ENCODE peak calls at places on chromosomes 3 and 15, in nine cellular contexts. E, G, W, K, Q, Z, P, R and S are unnamed samples.

GRCh38 chr3:122941233-122942206 is 86.0 kb downstream of the SEMA5B start:
- DNase-seq in Q (no peak), G (peak), R (peak), Z (no peak), W (no peak), P (no peak), E (peak), K (peak), S (peak)

GRCh38 chr3:170633573-170633972 is 47.7 kb upstream of the SLC7A14 start:
- DNase-seq in K (no peak), P (no peak), G (no peak), E (no peak), Z (no peak), R (no peak), W (no peak), Q (no peak), S (no peak)

GRCh38 chr3:157502916-157503620 is at the start of gene VEPH1:
- DNase-seq in Z (no peak), P (no peak), E (no peak), Q (no peak), R (no peak), W (no peak), K (peak), G (peak), S (no peak)

GRCh38 chr3:107668398-107668797 is 145.6 kb downstream of the BBX start:
- DNase-seq in G (no peak), W (no peak), R (no peak), P (no peak), E (no peak), Z (no peak), K (no peak), Q (no peak), S (no peak)

GRCh38 chr3:49469037-49469875 is 811 bp upstream of the DAG1 start:
- DNase-seq in Z (peak), E (no peak), P (peak), W (peak), R (no peak), Q (peak), K (peak), G (peak), S (peak)

GRCh38 chr3:196835081-196835480 is 32.6 kb upstream of the SENP5 start:
- DNase-seq in Q (no peak), P (no peak), G (no peak), Z (no peak), K (no peak), E (no peak), W (no peak), R (no peak), S (no peak)

GRCh38 chr3:64355473-64355872 is 130.2 kb upstream of the PRICKLE2 start:
- DNase-seq in G (peak), W (no peak), P (peak), R (no peak), E (no peak), K (peak), Q (no peak), Z (no peak), S (peak)

GRCh38 chr3:27880969-27881892 is 159.1 kb upstream of the EOMES start:
- DNase-seq in W (no peak), K (no peak), G (no peak), Z (no peak), R (peak), Q (no peak), P (no peak), E (peak), S (no peak)

GRCh38 chr3:182726258-182727142 is 66.8 kb upstream of the ATP11B start:
- DNase-seq in Z (no peak), P (no peak), Q (no peak), G (no peak), W (no peak), K (no peak), R (no peak), E (no peak), S (no peak)

GRCh38 chr3:8885806-8886205 is 77.5 kb downstream of the RAD18 start:
- DNase-seq in Q (no peak), K (peak), G (no peak), R (no peak), Z (no peak), E (no peak), P (no peak), W (no peak), S (no peak)

GRCh38 chr3:128385080-128385832 is 81.4 kb downstream of the DNAJB8 start:
- DNase-seq in G (peak), W (no peak), Z (peak), K (peak), E (no peak), Q (peak), R (no peak), P (peak), S (peak)

GRCh38 chr15:98970799-98971198 is 36.8 kb downstream of the PGPEP1L start:
- DNase-seq in R (no peak), G (no peak), K (no peak), W (no peak), P (no peak), Z (no peak), Q (no peak), E (no peak), S (no peak)

GRCh38 chr3:62607287-62608029 is 234.1 kb upstream of the FEZF2 start:
- DNase-seq in P (peak), G (peak), W (peak), K (peak), Q (peak), Z (peak), R (no peak), E (no peak), S (no peak)

GRCh38 chr3:131535596-131535995 is 32.8 kb upstream of the MRPL3 start:
- DNase-seq in R (no peak), Z (peak), G (no peak), K (peak), Q (no peak), E (no peak), P (no peak), W (no peak), S (no peak)